ENCODE peak calls at places on chromosomes 1 and 21, in six cellular contexts. H, O, U, W, T and L are unnamed samples.

GRCh38 chr1:79899914-79900313 is 893.4 kb upstream of the ADGRL4 start:
- DNase-seq in H (no peak), O (no peak), U (peak), W (no peak), T (peak), L (peak)

GRCh38 chr1:23163395-23163794 is 5.3 kb downstream of the LUZP1 start:
- DNase-seq in H (no peak), O (no peak), U (no peak), W (no peak), T (no peak), L (no peak)

GRCh38 chr1:18532390-18533170 is 51.9 kb downstream of the KLHDC7A start:
- DNase-seq in H (no peak), O (no peak), U (no peak), W (no peak), T (no peak), L (no peak)

GRCh38 chr1:48450505-48450904 is 21.5 kb downstream of the SPATA6 start:
- DNase-seq in H (no peak), O (no peak), U (no peak), W (no peak), T (no peak), L (no peak)

GRCh38 chr1:186078245-186078644 is 296.8 kb downstream of the TPR start:
- DNase-seq in H (no peak), O (no peak), U (no peak), W (no peak), T (no peak), L (no peak)

GRCh38 chr1:16204634-16205332 is 7.7 kb downstream of the ARHGEF19 start:
- DNase-seq in H (peak), O (peak), U (no peak), W (no peak), T (no peak), L (no peak)

GRCh38 chr1:241918879-241919278 is 38.7 kb upstream of the BECN2 start:
- DNase-seq in H (no peak), O (no peak), U (peak), W (no peak), T (peak), L (peak)

GRCh38 chr1:235075121-235075954 is 53.3 kb downstream of the TOMM20 start:
- DNase-seq in H (peak), O (peak), U (peak), W (peak), T (peak), L (no peak)

GRCh38 chr1:91555074-91555730 is 54.6 kb downstream of the CDC7 start:
- DNase-seq in H (no peak), O (no peak), U (no peak), W (no peak), T (no peak), L (peak)

GRCh38 chr1:245336149-245336983 is 181.6 kb downstream of the KIF26B start:
- DNase-seq in H (no peak), O (no peak), U (no peak), W (no peak), T (peak), L (peak)

GRCh38 chr1:94245747-94246438 is 8.5 kb upstream of the ARHGAP29 start:
- DNase-seq in H (no peak), O (no peak), U (no peak), W (no peak), T (peak), L (no peak)

GRCh38 chr1:2496746-2497145 is 20.7 kb downstream of the PLCH2 start:
- DNase-seq in H (no peak), O (no peak), U (no peak), W (no peak), T (no peak), L (no peak)

GRCh38 chr1:226691257-226691656 is 47.8 kb downstream of the ITPKB start:
- DNase-seq in H (no peak), O (peak), U (no peak), W (no peak), T (no peak), L (no peak)

GRCh38 chr1:151711940-151712339 is 4.7 kb downstream of the CELF3 start:
- DNase-seq in H (no peak), O (no peak), U (no peak), W (no peak), T (no peak), L (no peak)

GRCh38 chr1:34140011-34140676 is 24.9 kb downstream of the CSMD2 start:
- DNase-seq in H (no peak), O (no peak), U (no peak), W (no peak), T (no peak), L (no peak)

GRCh38 chr21:29164330-29164942 is 34.0 kb downstream of the MAP3K7CL start:
- DNase-seq in H (no peak), O (no peak), U (peak), W (no peak), T (peak), L (peak)

GRCh38 chr1:167532964-167533824 is 14.9 kb upstream of the CD247 start:
- DNase-seq in H (no peak), O (no peak), U (no peak), W (no peak), T (no peak), L (no peak)

DNA sequence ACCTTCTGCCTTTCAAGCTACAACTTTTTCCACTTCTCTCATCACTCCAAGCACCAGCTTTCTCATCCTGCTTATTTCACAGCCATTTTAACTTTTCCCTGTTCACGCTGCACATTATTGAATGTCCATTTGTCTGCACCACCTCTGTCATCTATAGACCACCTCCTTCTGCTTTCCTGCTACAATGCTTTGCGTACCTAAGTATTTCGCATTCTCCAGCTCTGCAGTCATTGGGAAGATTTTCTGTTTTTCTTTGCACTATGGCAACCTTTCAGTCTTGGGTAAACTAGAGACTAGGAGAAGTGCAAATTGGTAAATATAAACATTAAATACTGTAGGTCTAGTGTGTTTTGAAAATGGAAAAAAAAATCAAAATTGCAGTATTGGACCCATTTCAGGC is 820 bp downstream of the CCDC30 start:
- DNase-seq in H (no peak), O (no peak), U (no peak), W (no peak), T (no peak), L (no peak)
- H3K27ac ChIP-seq in H (no peak), O (peak), U (no peak), W (peak), T (no peak), L (no peak)

GRCh38 chr1:29624320-29624719 is 388.0 kb downstream of the PTPRU start:
- DNase-seq in H (no peak), O (no peak), U (no peak), W (no peak), T (no peak), L (no peak)

GRCh38 chr1:29621826-29622435 is 385.6 kb downstream of the PTPRU start:
- DNase-seq in H (peak), O (no peak), U (no peak), W (no peak), T (peak), L (no peak)

GRCh38 chr1:29624747-29625420 is 388.6 kb downstream of the PTPRU start:
- DNase-seq in H (no peak), O (no peak), U (no peak), W (no peak), T (no peak), L (no peak)

GRCh38 chr1:29626066-29626465 is 389.7 kb downstream of the PTPRU start:
- DNase-seq in H (no peak), O (no peak), U (no peak), W (no peak), T (no peak), L (no peak)

DNA sequence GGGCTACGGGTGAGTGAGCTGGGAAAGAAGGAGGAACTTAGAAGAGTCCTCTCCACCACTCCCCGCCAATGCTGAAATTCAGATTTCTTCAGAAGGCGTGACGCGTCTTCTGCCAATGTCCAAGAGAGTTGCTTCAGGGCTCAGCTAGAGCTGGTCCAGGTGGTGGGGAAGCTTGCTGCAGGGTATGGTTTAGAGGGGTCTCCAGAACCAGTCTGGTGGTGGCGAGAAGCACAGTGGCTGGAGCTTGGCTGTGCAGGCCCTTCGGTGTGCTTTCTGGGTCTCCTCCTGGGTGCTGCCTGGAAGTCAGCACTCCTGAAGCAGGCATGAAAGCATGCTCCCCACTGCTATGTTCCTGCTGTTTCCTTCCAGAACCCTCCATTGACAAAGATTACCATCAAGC is 387.2 kb downstream of the PTPRU start:
- DNase-seq in H (no peak), O (no peak), U (no peak), W (no peak), T (no peak), L (no peak)
- TF ChIP-seq CTCF in H (no peak), O (no peak), U (no peak), W (no peak), T (no peak), L (no peak)

GRCh38 chr1:156711011-156711817 is 5.8 kb upstream of the CRABP2 start:
- DNase-seq in H (no peak), O (no peak), U (no peak), W (no peak), T (peak), L (no peak)
- H3K27ac ChIP-seq in H (no peak), O (no peak), U (no peak), W (no peak), T (no peak), L (peak)

GRCh38 chr21:46252840-46253239 is 24.3 kb upstream of the LSS start:
- DNase-seq in H (no peak), O (no peak), U (no peak), W (no peak), T (no peak), L (no peak)
- TF ChIP-seq CTCF in H (no peak), O (no peak), U (no peak), W (no peak), T (no peak), L (no peak)

GRCh38 chr1:15047237-15047636 is 106.3 kb upstream of the TMEM51 start:
- DNase-seq in H (no peak), O (no peak), U (no peak), W (no peak), T (no peak), L (no peak)

GRCh38 chr1:15049067-15049466 is 104.5 kb upstream of the TMEM51 start:
- DNase-seq in H (no peak), O (no peak), U (no peak), W (no peak), T (no peak), L (no peak)

GRCh38 chr1:15048437-15048980 is 105.0 kb upstream of the TMEM51 start:
- DNase-seq in H (no peak), O (no peak), U (no peak), W (no peak), T (no peak), L (no peak)

GRCh38 chr1:15045123-15045522 is 108.4 kb upstream of the TMEM51 start:
- DNase-seq in H (no peak), O (no peak), U (no peak), W (no peak), T (no peak), L (no peak)

DNA sequence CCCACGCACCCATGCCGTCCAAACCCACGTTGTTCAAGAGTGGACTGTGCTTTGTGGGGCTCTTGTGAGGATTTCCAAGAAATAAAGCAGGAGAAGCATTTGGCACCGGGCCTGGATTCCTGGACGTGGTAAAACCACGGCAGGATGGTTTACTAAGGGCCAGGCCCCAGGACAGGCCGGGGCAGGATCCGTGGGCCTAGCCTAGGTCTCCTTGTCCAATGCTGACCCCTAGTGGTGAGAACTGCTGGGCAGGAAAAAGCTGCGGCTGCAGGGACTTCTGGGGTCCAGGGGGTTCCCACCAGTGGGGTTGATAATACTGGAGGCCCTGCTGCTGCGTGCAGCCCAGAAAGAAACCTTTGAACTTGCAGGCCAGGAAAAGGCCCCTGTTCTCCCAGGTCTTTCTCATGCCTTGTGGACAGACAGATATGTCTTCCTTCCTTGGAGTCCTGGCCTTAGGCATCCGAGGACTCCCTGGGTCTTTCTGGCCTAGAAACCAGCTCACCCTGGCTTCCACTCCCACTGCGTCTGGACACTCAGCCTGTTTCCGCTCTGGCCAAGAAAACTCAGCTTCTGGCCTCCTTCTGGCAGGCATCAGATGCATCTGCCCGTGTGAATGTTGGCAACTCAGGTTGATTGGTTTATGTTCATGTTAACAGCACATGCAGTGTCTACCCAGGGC is 106.9 kb upstream of the TMEM51 start:
- DNase-seq in H (peak), O (peak), U (peak), W (peak), T (peak), L (peak)
- H3K27ac ChIP-seq in H (no peak), O (no peak), U (no peak), W (no peak), T (no peak), L (peak)

GRCh38 chr1:27135920-27136551 is 18.9 kb downstream of the SLC9A1 start:
- DNase-seq in H (no peak), O (no peak), U (no peak), W (no peak), T (no peak), L (no peak)
- TF ChIP-seq CTCF in H (no peak), O (no peak), U (peak), W (no peak), T (no peak), L (no peak)

DNA sequence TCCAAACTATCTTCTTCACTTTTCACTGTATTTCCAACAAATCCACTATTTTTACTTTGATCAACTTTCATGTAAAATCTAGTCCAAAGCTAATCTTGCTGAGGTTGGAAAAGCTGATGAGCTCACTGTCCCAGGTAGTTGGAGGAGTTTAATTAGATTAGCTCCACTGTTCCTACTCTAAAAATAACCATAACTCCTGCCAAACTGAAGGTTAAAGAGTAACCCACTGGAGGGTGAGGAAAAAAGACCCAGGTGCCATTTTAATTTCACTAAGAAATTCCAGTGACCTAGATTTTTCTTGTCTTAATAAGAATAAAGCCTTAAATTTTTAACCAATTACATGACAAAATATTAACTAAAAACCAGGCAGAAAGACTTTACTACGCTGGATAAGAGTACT is 15.3 kb downstream of the DCAF8 start:
- DNase-seq in H (no peak), O (no peak), U (no peak), W (no peak), T (no peak), L (no peak)
- H3K27ac ChIP-seq in H (no peak), O (no peak), U (no peak), W (no peak), T (no peak), L (no peak)

GRCh38 chr21:42520628-42521253 is 7.1 kb downstream of the SLC37A1 start:
- DNase-seq in H (no peak), O (no peak), U (no peak), W (no peak), T (no peak), L (no peak)
- TF ChIP-seq CTCF in H (no peak), O (no peak), U (peak), W (no peak), T (peak), L (no peak)

GRCh38 chr1:203173566-203173965 is 2.1 kb downstream of the MYBPH start:
- DNase-seq in H (no peak), O (no peak), U (no peak), W (no peak), T (no peak), L (no peak)
- H3K27ac ChIP-seq in H (no peak), O (no peak), U (no peak), W (no peak), T (no peak), L (no peak)